ENCODE peak calls at places on chromosomes 13 and 19, in nine cellular contexts. S is OCI-LY7, E is heart right ventricle, P is lower lobe of right lung, F is aorta, N is breast epithelium, H is psoas muscle, G is endodermal cell, Z is cardiac muscle cell. D is an unnamed sample. For H3K9me3, the result is how much of the 10 kb centered on the place peaks cover.

GRCh38 chr13:73421310-73421912 is 362.6 kb downstream of the KLF5 start:
- DNase-seq in S (no peak), E (no peak), P (no peak), F (no peak), N (no peak), H (no peak), G (no peak), Z (no peak), D (no peak)

GRCh38 chr13:103099894-103100293 is 33.7 kb upstream of the SLC10A2 start:
- DNase-seq in S (no peak), E (no peak), P (no peak), F (no peak), N (no peak), H (no peak), G (no peak), Z (no peak), D (no peak)

GRCh38 chr13:80215368-80215767 is 125.6 kb downstream of the SPRY2 start:
- DNase-seq in S (no peak), E (no peak), P (no peak), F (no peak), N (no peak), H (no peak), G (no peak), Z (no peak), D (no peak)

GRCh38 chr19:51565583-51565982 is 5.5 kb upstream of the ZNF175 start:
- DNase-seq in S (no peak), E (no peak), P (no peak), F (no peak), N (no peak), H (no peak), G (no peak), Z (no peak), D (no peak)

GRCh38 chr19:850221-850978 is 1.7 kb upstream of the ELANE start:
- DNase-seq in S (no peak), E (peak), P (peak), F (peak), N (peak), H (peak), G (peak), Z (peak), D (no peak)

GRCh38 chr13:111968611-111969010 is 98.3 kb upstream of the SOX1 start:
- DNase-seq in S (no peak), E (no peak), P (no peak), F (no peak), N (no peak), H (no peak), G (no peak), Z (no peak), D (no peak)

GRCh38 chr13:46553886-46554855 is 1.2 kb downstream of the LRCH1 start:
- DNase-seq in S (peak), E (peak), P (peak), F (peak), N (peak), H (peak), G (peak), Z (peak), D (peak)

GRCh38 chr13:111537843-111538499 is 217.5 kb downstream of the TEX29 start:
- DNase-seq in S (no peak), E (no peak), P (no peak), F (no peak), N (no peak), H (no peak), G (no peak), Z (no peak), D (no peak)

GRCh38 chr13:49667773-49668172 is 23.5 kb downstream of the EBPL start:
- DNase-seq in S (no peak), E (no peak), P (no peak), F (no peak), N (no peak), H (no peak), G (no peak), Z (no peak), D (no peak)

GRCh38 chr13:98978280-98978679 is 416 bp upstream of the DOCK9 start:
- DNase-seq in S (no peak), E (no peak), P (no peak), F (no peak), N (no peak), H (no peak), G (no peak), Z (no peak), D (no peak)

GRCh38 chr13:63201493-63201892 is 1785.8 kb upstream of the PCDH20 start:
- DNase-seq in S (no peak), E (no peak), P (no peak), F (no peak), N (no peak), H (no peak), G (no peak), Z (no peak), D (no peak)

GRCh38 chr19:16588089-16588823 is 16.0 kb upstream of the SLC35E1 start:
- DNase-seq in S (peak), E (no peak), P (no peak), F (no peak), N (no peak), H (no peak), G (no peak), Z (peak), D (peak)

GRCh38 chr19:16463991-16464575 is 7.7 kb downstream of the EPS15L1 start:
- DNase-seq in S (no peak), E (no peak), P (no peak), F (no peak), N (no peak), H (no peak), G (no peak), Z (peak), D (no peak)

GRCh38 chr13:106481919-106482318 is 53.5 kb downstream of the EFNB2 start:
- DNase-seq in S (no peak), E (no peak), P (no peak), F (no peak), N (no peak), H (no peak), G (no peak), Z (no peak), D (no peak)

GRCh38 chr13:100597253-100597652 is 8.7 kb upstream of the GGACT start:
- DNase-seq in S (no peak), E (no peak), P (no peak), F (no peak), N (no peak), H (no peak), G (no peak), Z (no peak), D (no peak)

GRCh38 chr13:51397262-51397933 is 55.4 kb downstream of the INTS6 start:
- DNase-seq in S (no peak), E (no peak), P (no peak), F (peak), N (peak), H (no peak), G (peak), Z (no peak), D (no peak)

GRCh38 chr13:24605923-24606372 is 74.3 kb upstream of the ATP12A start:
- DNase-seq in S (no peak), E (no peak), P (no peak), F (no peak), N (no peak), H (no peak), G (peak), Z (no peak), D (peak)

GRCh38 chr13:95111608-95112007 is 189.6 kb downstream of the ABCC4 start:
- DNase-seq in S (no peak), E (no peak), P (no peak), F (no peak), N (no peak), H (no peak), G (no peak), Z (no peak), D (no peak)

GRCh38 chr19:55368106-55368505 is 2.2 kb downstream of the IL11 start:
- DNase-seq in S (no peak), E (no peak), P (no peak), F (peak), N (no peak), H (no peak), G (no peak), Z (no peak), D (no peak)

GRCh38 chr13:110617326-110618072 is 2.2 kb downstream of the NAXD start:
- DNase-seq in S (peak), E (peak), P (no peak), F (no peak), N (no peak), H (no peak), G (no peak), Z (no peak), D (no peak)

GRCh38 chr13:102197193-102197592 is 204.7 kb downstream of the FGF14 start:
- DNase-seq in S (no peak), E (no peak), P (no peak), F (no peak), N (no peak), H (no peak), G (peak), Z (no peak), D (no peak)

GRCh38 chr19:38228491-38229439 is 4.7 kb upstream of the DPF1 start:
- DNase-seq in S (no peak), E (no peak), P (no peak), F (no peak), N (no peak), H (no peak), G (peak), Z (peak), D (no peak)

DNA sequence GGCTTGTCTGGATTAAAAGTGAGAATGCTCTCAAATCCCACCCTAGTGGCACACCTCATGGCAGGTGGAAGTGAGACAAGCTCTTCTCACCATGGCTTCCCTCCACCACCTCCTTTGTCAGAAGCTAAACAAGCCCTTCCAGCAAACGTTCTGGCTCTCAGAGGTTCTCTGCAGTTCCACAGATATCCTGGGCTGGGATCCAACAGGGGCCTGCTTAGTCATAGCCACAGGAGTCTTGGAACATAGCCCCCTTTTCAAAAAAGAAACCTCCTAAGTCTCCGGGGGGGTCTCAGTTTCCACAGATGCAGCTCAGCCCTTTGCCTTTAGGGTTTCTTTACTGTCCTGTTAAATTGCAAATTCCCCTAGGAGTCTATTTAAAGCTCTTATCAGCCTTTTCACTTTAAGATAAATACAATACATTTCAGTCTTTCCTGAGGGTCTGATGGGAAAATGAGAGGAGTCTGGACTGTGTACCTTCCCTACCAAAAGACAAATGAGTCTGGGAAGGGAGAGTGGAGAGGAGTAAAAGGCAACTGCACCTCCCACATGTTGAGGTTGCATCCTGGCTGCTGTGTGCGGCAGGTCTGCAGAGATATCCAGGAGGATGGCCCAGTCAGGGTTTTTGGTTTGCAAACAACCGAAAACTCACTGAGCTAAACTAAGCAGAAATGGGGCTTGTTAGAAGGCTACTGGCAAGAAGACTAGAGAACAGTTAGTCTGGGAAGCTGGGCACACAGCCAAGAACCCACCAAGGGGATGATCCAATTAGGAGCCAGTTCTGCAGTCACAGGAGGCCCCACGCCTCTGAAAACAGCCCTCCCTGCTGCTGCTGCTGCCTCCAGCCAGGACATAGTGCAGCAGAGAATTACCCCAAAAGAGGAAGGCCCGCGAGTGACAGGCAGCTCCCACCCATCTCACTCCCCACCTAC is 41.4 kb upstream of the SERP2 start:
- DNase-seq in S (no peak), E (peak), P (no peak), F (peak), N (no peak), H (peak), G (no peak), Z (peak), D (no peak)
- H3K4me3 ChIP-seq in S (no peak), E (no peak), P (no peak), F (no peak), N (no peak), H (no peak), G (no peak), Z (no peak), D (no peak)

GRCh38 chr19:2977001-2977685 is at the start of gene TLE6:
- DNase-seq in S (peak), E (peak), P (peak), F (peak), N (peak), H (peak), G (peak), Z (peak), D (peak)

GRCh38 chr19:2974342-2974932 is 2.9 kb upstream of the TLE6 start:
- DNase-seq in S (no peak), E (peak), P (peak), F (peak), N (peak), H (no peak), G (no peak), Z (no peak), D (no peak)

GRCh38 chr19:2978467-2978767 is 1.1 kb downstream of the TLE6 start:
- DNase-seq in S (no peak), E (no peak), P (no peak), F (no peak), N (no peak), H (no peak), G (no peak), Z (no peak), D (no peak)

GRCh38 chr19:2977686-2978466 is 512 bp downstream of the TLE6 start:
- DNase-seq in S (peak), E (no peak), P (no peak), F (no peak), N (no peak), H (no peak), G (peak), Z (no peak), D (peak)

GRCh38 chr19:2976609-2977000 is 759 bp upstream of the TLE6 start:
- DNase-seq in S (no peak), E (no peak), P (no peak), F (no peak), N (no peak), H (no peak), G (no peak), Z (peak), D (no peak)
- H3K27ac ChIP-seq in S (peak), E (no peak), P (peak), F (no peak), N (no peak), H (peak), G (no peak), Z (no peak), D (no peak)

DNA sequence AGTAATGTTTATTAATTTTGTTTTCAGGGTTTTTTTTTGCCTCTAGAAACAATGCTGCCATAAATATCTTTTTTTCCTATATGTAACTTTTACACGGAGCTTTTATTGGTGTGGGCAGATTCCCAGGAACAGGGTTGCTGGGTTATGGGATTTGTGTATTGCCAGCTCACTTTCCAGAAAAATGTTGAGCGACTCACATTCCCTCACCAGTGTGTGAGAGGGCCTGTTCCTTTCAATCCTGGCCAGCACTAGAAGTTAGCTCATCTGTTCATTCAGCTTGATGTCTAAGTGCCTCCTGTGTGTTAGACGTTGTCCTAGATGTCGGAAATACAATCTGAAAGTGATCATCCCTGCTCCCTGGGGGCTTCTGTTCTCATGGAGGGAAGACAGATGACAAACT is 2.6 kb downstream of the ZNF71 start:
- DNase-seq in S (no peak), E (no peak), P (no peak), F (no peak), N (no peak), H (no peak), G (no peak), Z (no peak), D (no peak)
- H3K9me3 ChIP-seq in S (under half), E (under half), P (under half), F (under half), N (under half), H (under half), G (under half), Z (under half), D (under half)

DNA sequence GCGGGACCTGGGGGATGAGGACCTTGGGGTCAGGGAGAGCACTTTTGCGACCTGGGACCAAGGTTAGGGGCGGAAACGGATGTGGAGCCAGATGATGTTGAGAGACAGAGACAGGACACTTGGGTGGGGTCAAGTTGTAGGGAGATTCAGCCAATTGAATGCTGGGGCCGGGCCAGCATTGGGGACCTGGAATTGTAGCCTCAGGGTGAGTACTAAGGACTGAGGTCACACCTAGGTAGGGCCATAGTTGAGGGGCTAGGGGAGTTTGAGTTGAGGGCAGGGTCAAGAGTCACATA is 1.2 kb downstream of the ALKBH7 start:
- DNase-seq in S (no peak), E (no peak), P (no peak), F (no peak), N (peak), H (no peak), G (no peak), Z (no peak), D (no peak)
- H3K4me3 ChIP-seq in S (peak), E (peak), P (peak), F (peak), N (peak), H (peak), G (peak), Z (peak), D (peak)

GRCh38 chr13:113021811-113022210 is 52.8 kb downstream of the MCF2L start:
- DNase-seq in S (no peak), E (no peak), P (no peak), F (peak), N (no peak), H (no peak), G (no peak), Z (no peak), D (no peak)

GRCh38 chr13:113023217-113023597 is 54.2 kb downstream of the MCF2L start:
- DNase-seq in S (no peak), E (peak), P (no peak), F (peak), N (no peak), H (no peak), G (peak), Z (peak), D (no peak)

GRCh38 chr13:113022391-113023216 is 53.6 kb downstream of the MCF2L start:
- DNase-seq in S (no peak), E (no peak), P (no peak), F (peak), N (no peak), H (no peak), G (peak), Z (peak), D (no peak)

GRCh38 chr13:113020323-113021080 is 51.5 kb downstream of the MCF2L start:
- DNase-seq in S (peak), E (no peak), P (no peak), F (peak), N (no peak), H (no peak), G (no peak), Z (no peak), D (no peak)

DNA sequence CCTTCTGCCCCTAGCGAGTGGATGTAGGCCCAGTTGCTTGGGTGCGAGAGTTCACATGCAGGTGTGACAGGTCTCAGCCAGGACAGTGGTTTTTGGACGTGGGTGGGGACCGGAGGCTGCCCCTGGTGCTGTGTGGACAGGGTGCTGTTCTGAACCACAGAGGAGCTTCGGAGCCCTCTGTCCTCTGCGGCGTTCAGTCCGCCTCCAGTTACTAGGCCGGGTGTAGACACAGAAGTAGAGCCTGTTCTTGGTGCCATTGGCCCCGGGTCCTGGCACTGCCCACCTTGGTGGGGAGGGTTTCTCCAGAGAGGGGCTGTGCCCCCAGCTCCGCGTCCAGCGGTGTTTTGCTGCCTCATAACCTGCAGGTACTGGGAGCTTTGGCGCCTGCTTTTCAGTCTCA is 52.4 kb downstream of the MCF2L start:
- DNase-seq in S (no peak), E (no peak), P (no peak), F (peak), N (no peak), H (no peak), G (no peak), Z (no peak), D (no peak)
- H3K27ac ChIP-seq in S (no peak), E (no peak), P (no peak), F (no peak), N (no peak), H (no peak), G (no peak), Z (no peak), D (no peak)